ENCODE peak calls at places on chromosome 18, in seven cellular contexts. One of them, this sample, is unnamed. For H3K9me3, the result is how much of the 10 kb centered on the place peaks cover.

GRCh38 chr18:57864615-57865121 is 61.6 kb upstream of the ATP8B1 start:
- DNase-seq in tibial nerve: no peak
- DNase-seq in Panc1: no peak
- DNase-seq in upper lobe of right lung: no peak
- DNase-seq in hepatocyte: no peak
- DNase-seq in heart left ventricle: no peak
- DNase-seq in neural progenitor cell: no peak
- DNase-seq in this sample: no peak

GRCh38 chr18:59518705-59519104 is 159.6 kb upstream of the LMAN1 start:
- DNase-seq in upper lobe of right lung: no peak
- DNase-seq in tibial nerve: no peak
- DNase-seq in neural progenitor cell: no peak
- DNase-seq in hepatocyte: no peak
- DNase-seq in Panc1: no peak
- DNase-seq in heart left ventricle: no peak
- DNase-seq in this sample: no peak

GRCh38 chr18:28890796-28891195 is 713.9 kb upstream of the CDH2 start:
- DNase-seq in Panc1: no peak
- DNase-seq in neural progenitor cell: no peak
- DNase-seq in hepatocyte: no peak
- DNase-seq in heart left ventricle: no peak
- DNase-seq in tibial nerve: no peak
- DNase-seq in upper lobe of right lung: no peak
- DNase-seq in this sample: no peak

GRCh38 chr18:75582406-75582821 is 154.9 kb upstream of the SMIM21 start:
- DNase-seq in Panc1: no peak
- DNase-seq in heart left ventricle: no peak
- DNase-seq in neural progenitor cell: no peak
- DNase-seq in hepatocyte: no peak
- DNase-seq in tibial nerve: no peak
- DNase-seq in upper lobe of right lung: no peak
- DNase-seq in this sample: no peak

GRCh38 chr18:32767400-32767799 is 5.4 kb downstream of the KLHL14 start:
- DNase-seq in Panc1: no peak
- DNase-seq in upper lobe of right lung: no peak
- DNase-seq in heart left ventricle: no peak
- DNase-seq in tibial nerve: no peak
- DNase-seq in hepatocyte: no peak
- DNase-seq in neural progenitor cell: no peak
- DNase-seq in this sample: no peak

GRCh38 chr18:36284671-36285295 is 12.7 kb upstream of the FHOD3 start:
- DNase-seq in tibial nerve: peak
- DNase-seq in Panc1: peak
- DNase-seq in hepatocyte: peak
- DNase-seq in heart left ventricle: peak
- DNase-seq in upper lobe of right lung: no peak
- DNase-seq in neural progenitor cell: peak
- DNase-seq in this sample: no peak

GRCh38 chr18:26073742-26074141 is 16.7 kb downstream of the SS18 start:
- DNase-seq in tibial nerve: no peak
- DNase-seq in Panc1: no peak
- DNase-seq in hepatocyte: no peak
- DNase-seq in heart left ventricle: no peak
- DNase-seq in neural progenitor cell: no peak
- DNase-seq in upper lobe of right lung: no peak
- DNase-seq in this sample: no peak

GRCh38 chr18:61448316-61448715 is 115.1 kb downstream of the CDH20 start:
- DNase-seq in neural progenitor cell: no peak
- DNase-seq in tibial nerve: no peak
- DNase-seq in hepatocyte: no peak
- DNase-seq in upper lobe of right lung: no peak
- DNase-seq in heart left ventricle: no peak
- DNase-seq in Panc1: no peak
- DNase-seq in this sample: no peak

GRCh38 chr18:42442661-42443060 is 487.6 kb downstream of the PIK3C3 start:
- DNase-seq in hepatocyte: no peak
- DNase-seq in neural progenitor cell: no peak
- DNase-seq in upper lobe of right lung: no peak
- DNase-seq in Panc1: no peak
- DNase-seq in heart left ventricle: no peak
- DNase-seq in tibial nerve: no peak
- DNase-seq in this sample: no peak

GRCh38 chr18:74063023-74063422 is 84.6 kb downstream of the FBXO15 start:
- DNase-seq in hepatocyte: no peak
- DNase-seq in heart left ventricle: no peak
- DNase-seq in tibial nerve: no peak
- DNase-seq in Panc1: no peak
- DNase-seq in neural progenitor cell: no peak
- DNase-seq in upper lobe of right lung: no peak
- DNase-seq in this sample: no peak

GRCh38 chr18:54531402-54532065 is 59.5 kb upstream of the DYNAP start:
- DNase-seq in neural progenitor cell: no peak
- DNase-seq in heart left ventricle: no peak
- DNase-seq in hepatocyte: peak
- DNase-seq in Panc1: no peak
- DNase-seq in tibial nerve: no peak
- DNase-seq in upper lobe of right lung: no peak
- DNase-seq in this sample: no peak

GRCh38 chr18:26547302-26548143 is 830 bp downstream of the KCTD1 start:
- DNase-seq in upper lobe of right lung: peak
- DNase-seq in neural progenitor cell: peak
- DNase-seq in tibial nerve: peak
- DNase-seq in Panc1: no peak
- DNase-seq in heart left ventricle: peak
- DNase-seq in hepatocyte: peak
- DNase-seq in this sample: no peak

GRCh38 chr18:2805970-2806943 is 40.5 kb upstream of the EMILIN2 start:
- DNase-seq in upper lobe of right lung: no peak
- DNase-seq in hepatocyte: no peak
- DNase-seq in Panc1: no peak
- DNase-seq in heart left ventricle: no peak
- DNase-seq in neural progenitor cell: peak
- DNase-seq in tibial nerve: no peak
- DNase-seq in this sample: no peak

GRCh38 chr18:76750269-76750668 is 72.1 kb upstream of the ZNF236 start:
- DNase-seq in tibial nerve: no peak
- DNase-seq in upper lobe of right lung: no peak
- DNase-seq in Panc1: no peak
- DNase-seq in neural progenitor cell: no peak
- DNase-seq in heart left ventricle: no peak
- DNase-seq in hepatocyte: no peak
- DNase-seq in this sample: no peak
- H3K9me3 ChIP-seq in tibial nerve: under half
- H3K9me3 ChIP-seq in upper lobe of right lung: under half
- H3K9me3 ChIP-seq in Panc1: under half
- H3K9me3 ChIP-seq in neural progenitor cell: under half
- H3K9me3 ChIP-seq in heart left ventricle: under half
- H3K9me3 ChIP-seq in hepatocyte: under half
- H3K9me3 ChIP-seq in this sample: under half

GRCh38 chr18:63051928-63052327 is 267.6 kb downstream of the BCL2 start:
- DNase-seq in heart left ventricle: no peak
- DNase-seq in upper lobe of right lung: no peak
- DNase-seq in tibial nerve: no peak
- DNase-seq in Panc1: no peak
- DNase-seq in hepatocyte: no peak
- DNase-seq in neural progenitor cell: no peak
- DNase-seq in this sample: no peak
- H3K27ac ChIP-seq in heart left ventricle: no peak
- H3K27ac ChIP-seq in upper lobe of right lung: no peak
- H3K27ac ChIP-seq in tibial nerve: no peak
- H3K27ac ChIP-seq in Panc1: peak
- H3K27ac ChIP-seq in hepatocyte: no peak
- H3K27ac ChIP-seq in neural progenitor cell: no peak
- H3K27ac ChIP-seq in this sample: no peak

DNA sequence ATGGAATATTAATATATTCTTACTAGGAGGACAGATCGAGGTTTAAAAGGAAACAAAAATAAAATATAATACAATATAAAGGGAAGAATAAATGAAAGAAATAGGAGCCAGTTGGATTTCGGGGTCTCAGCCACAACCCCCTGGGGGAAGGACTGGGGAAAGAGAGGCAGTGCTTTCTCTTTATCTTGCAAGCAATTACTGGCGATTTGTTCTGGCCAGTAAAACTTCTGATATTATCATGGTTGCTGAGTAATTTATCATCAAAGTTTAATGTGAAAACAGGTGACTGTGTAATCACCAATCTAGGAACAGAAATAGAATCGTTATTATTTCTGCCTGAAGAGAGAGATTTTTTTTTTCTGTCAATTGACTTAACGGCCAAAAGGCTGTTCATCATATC is 917.7 kb upstream of the CELF4 start:
- DNase-seq in upper lobe of right lung: no peak
- DNase-seq in neural progenitor cell: no peak
- DNase-seq in tibial nerve: no peak
- DNase-seq in Panc1: no peak
- DNase-seq in heart left ventricle: no peak
- DNase-seq in hepatocyte: no peak
- DNase-seq in this sample: no peak
- H3K9me3 ChIP-seq in upper lobe of right lung: under half
- H3K9me3 ChIP-seq in neural progenitor cell: under half
- H3K9me3 ChIP-seq in tibial nerve: under half
- H3K9me3 ChIP-seq in Panc1: under half
- H3K9me3 ChIP-seq in heart left ventricle: under half
- H3K9me3 ChIP-seq in hepatocyte: under half
- H3K9me3 ChIP-seq in this sample: under half

DNA sequence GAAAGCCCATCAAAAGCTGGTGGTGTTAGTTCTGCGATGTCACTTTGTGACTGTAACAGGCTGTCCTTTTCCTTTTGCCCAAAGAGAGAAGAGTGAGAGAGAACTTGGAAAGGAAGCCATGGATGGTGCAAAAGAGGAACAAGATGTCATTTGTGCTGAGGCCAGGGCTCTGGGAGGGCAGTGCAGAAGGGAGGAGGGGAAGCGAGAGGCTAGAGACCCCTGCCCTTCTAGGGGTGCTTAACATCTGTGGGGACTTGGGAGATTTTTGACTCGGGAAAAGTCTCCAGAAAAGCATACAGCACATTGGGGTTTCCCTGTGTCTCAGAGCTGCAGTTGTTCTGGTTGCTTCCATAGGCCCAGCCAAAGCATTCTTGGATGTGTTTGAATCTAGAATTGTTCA is 49.6 kb downstream of the ZBTB7C start:
- DNase-seq in Panc1: no peak
- DNase-seq in heart left ventricle: no peak
- DNase-seq in upper lobe of right lung: no peak
- DNase-seq in hepatocyte: no peak
- DNase-seq in tibial nerve: no peak
- DNase-seq in neural progenitor cell: no peak
- DNase-seq in this sample: no peak
- H3K27ac ChIP-seq in Panc1: no peak
- H3K27ac ChIP-seq in heart left ventricle: no peak
- H3K27ac ChIP-seq in upper lobe of right lung: no peak
- H3K27ac ChIP-seq in hepatocyte: no peak
- H3K27ac ChIP-seq in tibial nerve: no peak
- H3K27ac ChIP-seq in neural progenitor cell: no peak
- H3K27ac ChIP-seq in this sample: no peak

DNA sequence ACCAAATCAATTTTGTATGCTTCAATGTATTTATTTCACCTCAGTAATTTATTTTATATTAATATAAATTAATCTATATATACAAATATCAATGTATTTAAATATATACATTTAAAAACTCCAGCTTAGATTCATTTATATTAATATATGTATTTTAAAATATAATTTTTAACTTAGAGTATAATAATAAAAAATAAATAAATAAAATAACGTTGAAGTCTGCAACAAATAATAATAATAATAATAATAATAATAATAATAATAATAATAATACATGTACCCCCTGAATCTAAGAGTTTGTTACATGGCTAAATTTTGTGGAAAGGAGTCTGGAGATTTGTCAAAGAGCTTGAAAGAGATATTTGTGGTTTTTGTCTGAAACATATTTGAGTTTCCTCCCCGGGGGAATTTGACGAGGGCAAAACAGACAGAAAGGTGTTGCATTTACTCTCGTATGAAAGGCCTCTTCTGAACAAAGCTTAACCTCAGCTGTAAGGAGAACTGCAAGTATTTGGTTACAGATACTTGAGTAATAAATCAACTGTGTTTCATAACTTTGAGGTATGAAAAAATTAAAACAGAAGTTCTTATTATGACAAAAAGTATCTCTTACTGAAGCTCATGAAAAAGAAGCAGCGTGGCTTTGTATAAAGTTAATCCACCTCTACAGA is 93.4 kb downstream of the CDH19 start:
- DNase-seq in neural progenitor cell: no peak
- DNase-seq in upper lobe of right lung: no peak
- DNase-seq in heart left ventricle: no peak
- DNase-seq in tibial nerve: no peak
- DNase-seq in Panc1: no peak
- DNase-seq in hepatocyte: no peak
- DNase-seq in this sample: no peak
- H3K9me3 ChIP-seq in neural progenitor cell: under half
- H3K9me3 ChIP-seq in upper lobe of right lung: under half
- H3K9me3 ChIP-seq in heart left ventricle: under half
- H3K9me3 ChIP-seq in tibial nerve: under half
- H3K9me3 ChIP-seq in Panc1: under half
- H3K9me3 ChIP-seq in hepatocyte: under half
- H3K9me3 ChIP-seq in this sample: under half

DNA sequence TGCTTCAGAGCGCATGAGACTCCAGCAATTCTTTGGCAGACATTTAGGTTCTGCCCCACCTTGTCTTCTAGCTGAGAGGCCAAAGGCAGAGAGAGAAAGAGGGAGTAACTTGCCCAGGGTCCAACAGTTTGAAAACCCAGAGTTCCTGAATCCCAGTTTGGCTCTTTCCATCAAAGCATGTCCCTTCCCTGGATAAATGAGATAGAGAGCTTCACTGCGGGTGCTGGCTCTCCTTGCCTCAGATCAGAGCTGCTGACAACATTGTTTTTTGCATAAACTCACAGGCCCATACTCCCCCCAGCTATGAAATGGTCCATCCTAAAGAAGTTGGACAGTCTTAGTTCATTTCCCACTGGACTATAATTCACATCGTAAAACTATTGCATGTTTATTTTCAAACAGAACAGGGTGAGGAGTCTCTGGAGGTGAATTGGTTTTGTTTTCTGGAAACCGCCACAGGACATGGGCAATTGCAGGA is 25.2 kb upstream of the SLC14A2 start:
- DNase-seq in Panc1: no peak
- DNase-seq in tibial nerve: peak
- DNase-seq in neural progenitor cell: no peak
- DNase-seq in heart left ventricle: peak
- DNase-seq in hepatocyte: peak
- DNase-seq in upper lobe of right lung: no peak
- DNase-seq in this sample: no peak
- H3K27ac ChIP-seq in Panc1: no peak
- H3K27ac ChIP-seq in tibial nerve: no peak
- H3K27ac ChIP-seq in neural progenitor cell: no peak
- H3K27ac ChIP-seq in heart left ventricle: peak
- H3K27ac ChIP-seq in hepatocyte: peak
- H3K27ac ChIP-seq in upper lobe of right lung: peak
- H3K27ac ChIP-seq in this sample: no peak

This sample was measured in iPS DF 6.9.